ENCODE peak calls at places on chromosome 17, in ten cellular contexts. One of them, this sample, is unnamed.

GRCh38 chr17:29956225-29956624 is 14.8 kb downstream of the EFCAB5 start:
- DNase-seq in hepatocyte: no peak
- DNase-seq in tibial artery: no peak
- DNase-seq in ovary: no peak
- DNase-seq in lower lobe of right lung: no peak
- DNase-seq in Peyer's patch: no peak
- DNase-seq in AG04450: no peak
- DNase-seq in tibial nerve: no peak
- DNase-seq in fibroblast of lung: no peak
- DNase-seq in IMR-90: no peak
- DNase-seq in this sample: no peak

GRCh38 chr17:12637015-12637414 is 28.7 kb upstream of the MYOCD start:
- DNase-seq in hepatocyte: peak
- DNase-seq in tibial artery: no peak
- DNase-seq in ovary: no peak
- DNase-seq in lower lobe of right lung: no peak
- DNase-seq in Peyer's patch: no peak
- DNase-seq in AG04450: peak
- DNase-seq in tibial nerve: no peak
- DNase-seq in fibroblast of lung: peak
- DNase-seq in IMR-90: peak
- DNase-seq in this sample: peak

GRCh38 chr17:75691371-75692290 is 24.5 kb downstream of the SAP30BP start:
- DNase-seq in hepatocyte: no peak
- DNase-seq in tibial artery: no peak
- DNase-seq in ovary: no peak
- DNase-seq in lower lobe of right lung: no peak
- DNase-seq in Peyer's patch: peak
- DNase-seq in AG04450: no peak
- DNase-seq in tibial nerve: no peak
- DNase-seq in fibroblast of lung: no peak
- DNase-seq in IMR-90: peak
- DNase-seq in this sample: peak

GRCh38 chr17:42193216-42194132 is 820 bp downstream of the GHDC start:
- DNase-seq in hepatocyte: no peak
- DNase-seq in tibial artery: no peak
- DNase-seq in ovary: no peak
- DNase-seq in lower lobe of right lung: no peak
- DNase-seq in Peyer's patch: no peak
- DNase-seq in AG04450: no peak
- DNase-seq in tibial nerve: no peak
- DNase-seq in fibroblast of lung: no peak
- DNase-seq in IMR-90: no peak
- DNase-seq in this sample: no peak

GRCh38 chr17:18250259-18250658 is 8.3 kb downstream of the FLII start:
- DNase-seq in hepatocyte: no peak
- DNase-seq in tibial artery: no peak
- DNase-seq in ovary: no peak
- DNase-seq in lower lobe of right lung: no peak
- DNase-seq in Peyer's patch: peak
- DNase-seq in AG04450: no peak
- DNase-seq in tibial nerve: no peak
- DNase-seq in fibroblast of lung: no peak
- DNase-seq in IMR-90: no peak
- DNase-seq in this sample: no peak

GRCh38 chr17:35051183-35051578 is 12.3 kb downstream of the RFFL start:
- DNase-seq in hepatocyte: no peak
- DNase-seq in tibial artery: no peak
- DNase-seq in ovary: no peak
- DNase-seq in lower lobe of right lung: no peak
- DNase-seq in Peyer's patch: no peak
- DNase-seq in AG04450: no peak
- DNase-seq in tibial nerve: peak
- DNase-seq in fibroblast of lung: no peak
- DNase-seq in IMR-90: no peak
- DNase-seq in this sample: no peak

GRCh38 chr17:68906638-68907037 is 48.6 kb downstream of the ABCA8 start:
- DNase-seq in hepatocyte: peak
- DNase-seq in tibial artery: no peak
- DNase-seq in ovary: no peak
- DNase-seq in lower lobe of right lung: no peak
- DNase-seq in Peyer's patch: no peak
- DNase-seq in AG04450: no peak
- DNase-seq in tibial nerve: no peak
- DNase-seq in fibroblast of lung: peak
- DNase-seq in IMR-90: peak
- DNase-seq in this sample: no peak

GRCh38 chr17:81889602-81890001 is 1.8 kb downstream of the ALYREF start:
- DNase-seq in hepatocyte: peak
- DNase-seq in tibial artery: no peak
- DNase-seq in ovary: no peak
- DNase-seq in lower lobe of right lung: no peak
- DNase-seq in Peyer's patch: no peak
- DNase-seq in AG04450: no peak
- DNase-seq in tibial nerve: no peak
- DNase-seq in fibroblast of lung: no peak
- DNase-seq in IMR-90: no peak
- DNase-seq in this sample: no peak

DNA sequence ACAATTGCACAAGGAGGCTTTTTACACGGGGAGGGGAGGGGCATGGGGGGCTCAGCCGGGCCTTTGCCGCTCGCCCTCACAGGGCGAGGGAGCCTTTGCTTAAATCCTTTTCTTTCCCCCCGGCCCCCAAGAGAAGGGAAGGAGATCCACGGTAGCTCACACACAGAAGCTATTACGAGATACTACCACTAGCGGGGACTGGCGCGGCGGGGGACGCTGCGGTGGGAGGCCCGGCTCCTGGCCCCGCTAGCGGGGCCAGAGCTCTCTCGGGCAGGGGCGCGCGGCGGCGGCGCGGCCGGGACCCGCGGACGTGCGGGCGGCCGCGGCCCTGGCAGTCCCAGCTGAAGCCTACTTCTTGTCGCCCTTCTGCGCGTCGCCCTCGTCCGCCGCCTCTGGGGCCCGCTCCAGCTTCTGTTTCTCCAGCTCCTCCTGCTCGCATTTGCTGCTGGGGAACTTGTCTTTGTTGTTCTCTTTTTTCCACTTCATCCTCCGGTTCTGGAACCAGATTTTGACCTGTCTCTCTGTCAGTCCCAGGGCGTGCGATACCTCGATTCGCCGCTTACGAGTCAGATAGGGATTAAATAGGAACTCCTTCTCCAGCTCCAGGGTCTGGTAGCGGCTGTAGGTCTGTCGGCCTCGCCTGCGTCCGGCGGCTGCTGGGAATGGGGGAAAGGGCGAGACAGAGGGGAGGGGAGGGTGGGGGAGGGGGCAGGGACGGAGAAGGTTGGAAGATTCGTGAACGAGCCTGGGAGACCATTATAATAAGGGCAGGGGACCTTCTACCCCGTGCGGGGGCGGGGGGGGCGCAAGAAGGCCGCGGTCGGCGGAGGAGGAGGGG is 2.0 kb downstream of the HOXB8 start:
- DNase-seq in hepatocyte: peak
- DNase-seq in tibial artery: no peak
- DNase-seq in ovary: no peak
- DNase-seq in lower lobe of right lung: no peak
- DNase-seq in Peyer's patch: peak
- DNase-seq in AG04450: no peak
- DNase-seq in tibial nerve: no peak
- DNase-seq in fibroblast of lung: peak
- DNase-seq in IMR-90: peak
- DNase-seq in this sample: no peak
- TF ChIP-seq CTCF in hepatocyte: no peak
- TF ChIP-seq CTCF in tibial artery: peak
- TF ChIP-seq CTCF in ovary: no peak
- TF ChIP-seq CTCF in lower lobe of right lung: no peak
- TF ChIP-seq CTCF in Peyer's patch: peak
- TF ChIP-seq CTCF in AG04450: peak
- TF ChIP-seq CTCF in tibial nerve: peak
- TF ChIP-seq CTCF in fibroblast of lung: peak
- TF ChIP-seq CTCF in IMR-90: peak
- TF ChIP-seq CTCF in this sample: no peak

DNA sequence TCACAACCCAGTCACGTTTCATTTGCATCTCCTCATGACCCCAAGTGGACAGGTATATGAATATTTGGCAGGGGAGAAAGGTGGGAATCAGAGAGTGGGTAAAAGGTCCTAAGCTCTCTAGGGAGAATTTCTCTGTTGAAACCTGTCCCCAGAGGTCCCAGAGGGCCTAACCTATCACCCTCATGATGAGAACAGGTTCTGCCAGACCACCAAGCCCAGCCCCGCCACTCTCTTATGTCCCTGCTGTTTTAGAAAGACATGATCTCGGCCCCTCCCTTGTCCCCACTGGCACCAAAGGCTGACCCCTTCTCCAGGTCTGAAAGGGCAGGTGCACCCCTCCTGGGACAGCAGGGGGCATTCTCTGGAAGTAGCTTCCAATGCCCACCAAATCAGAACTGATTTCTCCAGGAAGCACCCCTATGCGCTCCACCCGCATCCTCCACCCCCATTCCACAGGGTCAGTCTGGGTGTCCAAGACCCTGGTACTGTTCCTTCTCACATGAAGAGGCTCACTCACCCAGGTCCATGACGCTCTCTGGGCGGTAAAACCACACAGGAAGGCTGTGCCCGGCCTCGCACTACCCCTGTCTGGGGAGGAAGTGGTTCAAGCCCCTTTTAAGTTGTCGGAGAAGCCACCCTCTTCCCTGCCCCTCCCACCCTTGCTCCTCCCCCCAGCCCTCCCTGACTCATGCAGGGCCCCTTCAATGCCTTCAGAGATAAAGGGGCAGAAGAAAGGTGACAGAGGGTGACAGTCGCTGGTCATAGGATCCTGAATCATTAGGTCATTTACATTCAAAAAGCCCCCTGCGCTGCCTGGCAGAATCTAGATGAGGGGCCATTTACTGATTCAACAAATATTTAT is at the start of gene CCR7:
- DNase-seq in hepatocyte: no peak
- DNase-seq in tibial artery: peak
- DNase-seq in ovary: no peak
- DNase-seq in lower lobe of right lung: no peak
- DNase-seq in Peyer's patch: no peak
- DNase-seq in AG04450: no peak
- DNase-seq in tibial nerve: no peak
- DNase-seq in fibroblast of lung: no peak
- DNase-seq in IMR-90: no peak
- DNase-seq in this sample: no peak
- H3K27ac ChIP-seq in hepatocyte: no peak
- H3K27ac ChIP-seq in tibial artery: no peak
- H3K27ac ChIP-seq in ovary: no peak
- H3K27ac ChIP-seq in lower lobe of right lung: no peak
- H3K27ac ChIP-seq in Peyer's patch: no peak
- H3K27ac ChIP-seq in AG04450: no peak
- H3K27ac ChIP-seq in tibial nerve: no peak
- H3K27ac ChIP-seq in fibroblast of lung: no peak
- H3K27ac ChIP-seq in IMR-90: no peak
- H3K27ac ChIP-seq in this sample: no peak

GRCh38 chr17:58487589-58488427 is at the start of gene HSF5:
- DNase-seq in hepatocyte: no peak
- DNase-seq in tibial artery: no peak
- DNase-seq in ovary: no peak
- DNase-seq in lower lobe of right lung: peak
- DNase-seq in Peyer's patch: no peak
- DNase-seq in AG04450: no peak
- DNase-seq in tibial nerve: no peak
- DNase-seq in fibroblast of lung: peak
- DNase-seq in IMR-90: no peak
- DNase-seq in this sample: no peak
- H3K4me3 ChIP-seq in hepatocyte: no peak
- H3K4me3 ChIP-seq in tibial artery: no peak
- H3K4me3 ChIP-seq in ovary: no peak
- H3K4me3 ChIP-seq in lower lobe of right lung: peak
- H3K4me3 ChIP-seq in Peyer's patch: peak
- H3K4me3 ChIP-seq in AG04450: no peak
- H3K4me3 ChIP-seq in tibial nerve: no peak
- H3K4me3 ChIP-seq in fibroblast of lung: no peak
- H3K4me3 ChIP-seq in IMR-90: no peak
- H3K4me3 ChIP-seq in this sample: no peak

GRCh38 chr17:20304961-20305360 is 162.4 kb downstream of the LGALS9B start:
- DNase-seq in hepatocyte: no peak
- DNase-seq in tibial artery: no peak
- DNase-seq in ovary: no peak
- DNase-seq in lower lobe of right lung: no peak
- DNase-seq in Peyer's patch: no peak
- DNase-seq in AG04450: no peak
- DNase-seq in tibial nerve: no peak
- DNase-seq in fibroblast of lung: no peak
- DNase-seq in IMR-90: no peak
- DNase-seq in this sample: no peak

GRCh38 chr17:20299013-20299412 is 168.3 kb downstream of the LGALS9B start:
- DNase-seq in hepatocyte: no peak
- DNase-seq in tibial artery: no peak
- DNase-seq in ovary: no peak
- DNase-seq in lower lobe of right lung: no peak
- DNase-seq in Peyer's patch: no peak
- DNase-seq in AG04450: no peak
- DNase-seq in tibial nerve: no peak
- DNase-seq in fibroblast of lung: no peak
- DNase-seq in IMR-90: no peak
- DNase-seq in this sample: no peak

GRCh38 chr17:20306924-20307323 is 160.4 kb downstream of the LGALS9B start:
- DNase-seq in hepatocyte: no peak
- DNase-seq in tibial artery: no peak
- DNase-seq in ovary: no peak
- DNase-seq in lower lobe of right lung: no peak
- DNase-seq in Peyer's patch: no peak
- DNase-seq in AG04450: no peak
- DNase-seq in tibial nerve: no peak
- DNase-seq in fibroblast of lung: no peak
- DNase-seq in IMR-90: no peak
- DNase-seq in this sample: no peak

GRCh38 chr17:20300399-20301037 is 166.8 kb downstream of the LGALS9B start:
- DNase-seq in hepatocyte: peak
- DNase-seq in tibial artery: no peak
- DNase-seq in ovary: peak
- DNase-seq in lower lobe of right lung: no peak
- DNase-seq in Peyer's patch: no peak
- DNase-seq in AG04450: peak
- DNase-seq in tibial nerve: no peak
- DNase-seq in fibroblast of lung: no peak
- DNase-seq in IMR-90: peak
- DNase-seq in this sample: no peak

DNA sequence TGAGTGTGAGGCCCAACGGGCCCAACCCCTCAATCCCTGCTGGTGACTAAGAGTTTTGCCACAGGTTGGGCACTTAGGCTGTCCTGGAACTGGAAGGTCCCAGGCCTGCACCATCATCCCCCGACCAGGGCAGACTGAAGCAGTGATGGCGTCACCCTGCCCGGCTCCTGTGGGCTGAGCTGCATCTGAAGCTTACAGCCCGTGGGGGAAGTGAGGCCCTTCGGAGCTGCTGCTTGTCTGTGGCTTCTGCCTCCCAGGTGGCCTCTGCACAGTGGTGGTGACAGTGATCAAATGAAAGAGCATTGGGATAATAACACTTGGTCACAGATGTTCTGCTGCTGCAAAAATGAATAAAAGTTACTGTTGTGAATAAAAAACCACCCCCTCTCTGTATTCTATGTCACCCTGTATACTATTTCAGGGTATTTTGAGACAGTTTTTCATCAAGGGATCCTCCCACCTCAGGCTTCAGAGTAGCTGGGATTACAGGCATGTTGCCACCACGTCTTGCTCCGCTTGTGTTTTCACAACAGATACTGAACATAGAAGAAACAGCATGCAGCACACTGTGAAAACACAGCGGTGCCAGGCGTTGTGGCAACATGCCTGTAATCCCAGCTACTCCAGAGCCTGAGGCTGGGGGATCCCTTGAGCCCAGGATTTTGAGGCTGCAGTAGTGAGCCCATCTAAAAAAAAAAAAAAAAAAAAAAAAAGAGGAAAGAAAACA is 165.0 kb downstream of the LGALS9B start:
- DNase-seq in hepatocyte: peak
- DNase-seq in tibial artery: no peak
- DNase-seq in ovary: peak
- DNase-seq in lower lobe of right lung: no peak
- DNase-seq in Peyer's patch: no peak
- DNase-seq in AG04450: no peak
- DNase-seq in tibial nerve: no peak
- DNase-seq in fibroblast of lung: no peak
- DNase-seq in IMR-90: peak
- DNase-seq in this sample: no peak
- TF ChIP-seq CTCF in hepatocyte: no peak
- TF ChIP-seq CTCF in tibial artery: no peak
- TF ChIP-seq CTCF in ovary: no peak
- TF ChIP-seq CTCF in lower lobe of right lung: no peak
- TF ChIP-seq CTCF in Peyer's patch: no peak
- TF ChIP-seq CTCF in AG04450: no peak
- TF ChIP-seq CTCF in tibial nerve: no peak
- TF ChIP-seq CTCF in fibroblast of lung: no peak
- TF ChIP-seq CTCF in IMR-90: no peak
- TF ChIP-seq CTCF in this sample: no peak